ENCODE peak calls at places on chromosomes 4 and X, in seven cellular contexts. Y, N, R, X, F, J and V are unnamed samples.

GRCh38 chr4:106048250-106048931 is 153.1 kb downstream of the NPNT start:
- DNase-seq in Y (peak; percentile 77), N (peak; percentile 71), R (no peak), X (no peak), F (no peak), J (no peak), V (no peak)

GRCh38 chr4:80471701-80472100 is 136.2 kb downstream of the CFAP299 start:
- DNase-seq in Y (peak; percentile 67), N (peak; percentile 47), R (peak; percentile 60), X (no peak), F (no peak), J (no peak), V (no peak)

GRCh38 chr4:189022441-189023035 is 883.3 kb downstream of the TRIML1 start:
- DNase-seq in Y (peak; percentile 76), N (peak; percentile 41), R (no peak), X (no peak), F (no peak), J (no peak), V (no peak)

GRCh38 chr4:162457071-162457865 is 293.5 kb upstream of the FSTL5 start:
- DNase-seq in Y (no peak), N (no peak), R (no peak), X (no peak), F (no peak), J (no peak), V (no peak)

GRCh38 chr4:7828011-7828720 is 111.5 kb downstream of the AFAP1 start:
- DNase-seq in Y (peak; percentile 100), N (peak; percentile 99), R (no peak), X (peak; percentile 65), F (no peak), J (no peak), V (no peak)

GRCh38 chr4:120977435-120977997 is 55.0 kb upstream of the PRDM5 start:
- DNase-seq in Y (peak; percentile 70), N (peak; percentile 74), R (no peak), X (peak; percentile 15), F (no peak), J (no peak), V (no peak)

GRCh38 chrX:70196961-70197805 is 19.9 kb downstream of the DGAT2L6 start:
- DNase-seq in Y (peak; percentile 40), N (peak; percentile 59), R (no peak), X (peak; percentile 57), F (peak; percentile 5), J (peak; percentile 41), V (no peak)

GRCh38 chr4:123892368-123892961 is 495.9 kb downstream of the SPRY1 start:
- DNase-seq in Y (peak; percentile 0), N (no peak), R (no peak), X (no peak), F (no peak), J (no peak), V (no peak)

GRCh38 chrX:119755981-119756533 is 2.3 kb upstream of the SOWAHD start:
- DNase-seq in Y (peak; percentile 73), N (peak; percentile 59), R (no peak), X (no peak), F (no peak), J (no peak), V (no peak)

GRCh38 chr4:86626066-86626465 is 32.0 kb downstream of the PTPN13 start:
- DNase-seq in Y (no peak), N (no peak), R (no peak), X (no peak), F (no peak), J (no peak), V (no peak)

GRCh38 chr4:113827285-113827684 is 65.7 kb upstream of the CAMK2D start:
- DNase-seq in Y (peak; percentile 87), N (peak; percentile 39), R (no peak), X (no peak), F (no peak), J (no peak), V (no peak)

GRCh38 chr4:142497606-142498005 is 348.5 kb downstream of the INPP4B start:
- DNase-seq in Y (no peak), N (no peak), R (no peak), X (no peak), F (no peak), J (no peak), V (no peak)

GRCh38 chrX:109964390-109964789 is 38.5 kb upstream of the TMEM164 start:
- DNase-seq in Y (no peak), N (no peak), R (no peak), X (no peak), F (no peak), J (no peak), V (no peak)

GRCh38 chrX:65451663-65452062 is 82.9 kb downstream of the LAS1L start:
- DNase-seq in Y (peak; percentile 33), N (peak; percentile 3), R (no peak), X (no peak), F (no peak), J (no peak), V (no peak)

GRCh38 chr4:113471141-113471860 is 290.2 kb downstream of the CAMK2D start:
- DNase-seq in Y (peak; percentile 30), N (no peak), R (no peak), X (no peak), F (no peak), J (no peak), V (no peak)

GRCh38 chr4:112031712-112032328 is 113.4 kb upstream of the FAM241A start:
- DNase-seq in Y (peak; percentile 50), N (peak; percentile 74), R (no peak), X (no peak), F (no peak), J (peak; percentile 18), V (no peak)

GRCh38 chr4:10403633-10404445 is 53.4 kb downstream of the ZNF518B start:
- DNase-seq in Y (peak; percentile 30), N (peak; percentile 48), R (no peak), X (no peak), F (no peak), J (no peak), V (no peak)

GRCh38 chr4:83386931-83387897 is 52.6 kb upstream of the HPSE start:
- DNase-seq in Y (no peak), N (no peak), R (no peak), X (no peak), F (no peak), J (no peak), V (no peak)

GRCh38 chrX:108034725-108035124 is 10.1 kb upstream of the VSIG1 start:
- DNase-seq in Y (no peak), N (no peak), R (no peak), X (no peak), F (no peak), J (no peak), V (no peak)

GRCh38 chrX:108033890-108034289 is 11.0 kb upstream of the VSIG1 start:
- DNase-seq in Y (no peak), N (no peak), R (no peak), X (no peak), F (no peak), J (no peak), V (no peak)

GRCh38 chrX:108032944-108033343 is 11.9 kb upstream of the VSIG1 start:
- DNase-seq in Y (no peak), N (no peak), R (no peak), X (no peak), F (no peak), J (no peak), V (no peak)

GRCh38 chrX:108036298-108036973 is 8.4 kb upstream of the VSIG1 start:
- DNase-seq in Y (peak; percentile 93), N (peak; percentile 63), R (no peak), X (no peak), F (no peak), J (no peak), V (no peak)
- H3K27ac ChIP-seq in Y (peak overlapping the region; percentile 67), N (no peak overlapping the region), R (no peak overlapping the region), X (no peak overlapping the region), F (no peak overlapping the region), J (no peak overlapping the region), V (no peak overlapping the region)

GRCh38 chr4:185020863-185021761 is 2.8 kb downstream of the HELT start:
- DNase-seq in Y (no peak), N (no peak), R (no peak), X (no peak), F (no peak), J (no peak), V (no peak)
- H3K27ac ChIP-seq in Y (no peak overlapping the region), N (no peak overlapping the region), R (no peak overlapping the region), X (no peak overlapping the region), F (no peak overlapping the region), J (no peak overlapping the region), V (no peak overlapping the region)

GRCh38 chrX:45024501-45024900 is 151.5 kb downstream of the KDM6A start:
- DNase-seq in Y (no peak), N (no peak), R (no peak), X (no peak), F (no peak), J (no peak), V (no peak)
- H3K27ac ChIP-seq in Y (no peak overlapping the region), N (no peak overlapping the region), R (no peak overlapping the region), X (no peak overlapping the region), F (no peak overlapping the region), J (no peak overlapping the region), V (no peak overlapping the region)

DNA sequence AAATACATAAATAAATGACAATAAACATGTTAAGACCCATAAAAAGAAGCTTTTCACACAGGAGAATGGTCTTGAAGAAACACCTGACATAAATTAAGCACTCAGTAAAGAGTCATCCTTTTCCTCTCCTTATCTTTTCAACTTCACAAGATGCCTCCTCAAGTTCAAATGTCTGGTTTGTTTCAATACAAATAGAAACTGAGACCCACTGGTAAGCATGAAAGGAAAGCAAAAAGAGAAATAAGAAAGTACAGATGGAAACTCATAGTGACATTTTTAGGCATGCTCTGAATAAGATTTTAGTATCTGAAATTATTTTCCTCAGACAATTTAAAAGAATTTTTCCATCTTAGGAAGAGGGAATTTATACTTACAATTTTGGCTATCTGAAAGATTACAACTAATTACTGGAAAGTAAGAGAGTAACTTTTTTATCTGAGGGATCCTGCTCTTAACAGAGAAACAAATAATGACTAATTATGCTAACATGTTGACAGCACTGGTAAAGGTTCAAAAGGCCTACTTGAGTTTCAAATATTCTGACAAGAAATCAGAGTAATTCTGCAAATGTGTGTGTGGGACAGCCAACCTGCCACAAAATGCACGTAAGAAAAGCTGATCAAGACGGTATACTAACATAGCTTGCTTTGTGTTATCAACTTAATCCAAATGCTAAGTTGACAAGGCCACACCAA is 113.1 kb downstream of the IQCM start:
- DNase-seq in Y (no peak), N (no peak), R (no peak), X (no peak), F (no peak), J (no peak), V (no peak)
- H3K27ac ChIP-seq in Y (no peak overlapping the region), N (no peak overlapping the region), R (no peak overlapping the region), X (no peak overlapping the region), F (no peak overlapping the region), J (no peak overlapping the region), V (no peak overlapping the region)

GRCh38 chr4:77465271-77465670 is 140.3 kb upstream of the CXCL13 start:
- DNase-seq in Y (no peak), N (peak; percentile 34), R (peak; percentile 53), X (no peak), F (no peak), J (peak; percentile 29), V (no peak)
- H3K27ac ChIP-seq in Y (no peak overlapping the region), N (no peak overlapping the region), R (no peak overlapping the region), X (no peak overlapping the region), F (no peak overlapping the region), J (no peak overlapping the region), V (no peak overlapping the region)